ENCODE peak calls at places on chromosomes 11 and 22, in five cellular contexts. R, P, D, M and Q are unnamed samples.

GRCh38 chr22:38766076-38766777 is 10.4 kb upstream of the SUN2 start:
- DNase-seq in P (peak; percentile 82), M (peak; percentile 68), D (no peak), R (peak; percentile 61), Q (peak; percentile 63)

GRCh38 chr22:38243007-38243775 is 29.6 kb downstream of the TMEM184B start:
- DNase-seq in M (peak; percentile 98), D (no peak), P (no peak), R (no peak), Q (no peak)

GRCh38 chr22:47032091-47032943 is 269.9 kb downstream of the TBC1D22A start:
- DNase-seq in P (no peak), M (no peak), D (no peak), R (no peak), Q (peak; percentile 27)

GRCh38 chr11:3229673-3230630 is 2.3 kb downstream of the MRGPRE start:
- DNase-seq in M (no peak), R (no peak), D (no peak), P (no peak), Q (peak; percentile 34)

GRCh38 chr11:112025682-112026081 is 474 bp downstream of the DLAT start:
- DNase-seq in R (no peak), D (no peak), M (peak; percentile 23), P (no peak), Q (no peak)

GRCh38 chr11:45745065-45745811 is 59.7 kb upstream of the SLC35C1 start:
- DNase-seq in M (no peak), P (no peak), R (peak; percentile 49), D (peak; percentile 77), Q (peak; percentile 80)

GRCh38 chr22:31337178-31337577 is 9.0 kb downstream of the PATZ1 start:
- DNase-seq in R (no peak), P (no peak), D (no peak), M (no peak), Q (no peak)

GRCh38 chr11:44621140-44621681 is 55.7 kb downstream of the CD82 start:
- DNase-seq in P (peak; percentile 89), M (peak; percentile 57), R (peak; percentile 72), D (peak; percentile 76), Q (peak; percentile 88)

GRCh38 chr11:83827940-83828554 is 541.9 kb upstream of the CCDC90B start:
- DNase-seq in D (no peak), P (no peak), M (peak; percentile 30), R (no peak), Q (no peak)

GRCh38 chr11:112195906-112196305 is 20.6 kb downstream of the BCO2 start:
- DNase-seq in P (no peak), M (no peak), R (no peak), D (no peak), Q (no peak)

GRCh38 chr11:72627594-72628281 is 46.5 kb downstream of the PDE2A start:
- DNase-seq in M (no peak), D (peak; percentile 47), P (no peak), R (no peak), Q (peak; percentile 66)

GRCh38 chr11:128643661-128644060 is 50.2 kb upstream of the FLI1 start:
- DNase-seq in D (no peak), R (no peak), M (no peak), P (no peak), Q (no peak)

GRCh38 chr11:20203836-20204235 is 43.6 kb upstream of the DBX1 start:
- DNase-seq in R (no peak), D (no peak), P (no peak), M (no peak), Q (no peak)

GRCh38 chr11:62536301-62536957 is 10.2 kb downstream of the AHNAK start:
- DNase-seq in M (no peak), R (no peak), D (no peak), P (no peak), Q (peak; percentile 51)

GRCh38 chr11:70203749-70204465 is 811 bp downstream of the FADD start:
- DNase-seq in R (peak; percentile 81), P (no peak), M (peak; percentile 11), D (peak; percentile 79), Q (no peak)

GRCh38 chr22:49107961-49108530 is 719.6 kb downstream of the BRD1 start:
- DNase-seq in M (no peak), R (no peak), P (no peak), D (no peak), Q (no peak)

GRCh38 chr22:46084376-46084775 is 66.0 kb upstream of the PPARA start:
- DNase-seq in D (no peak), M (no peak), R (no peak), P (no peak), Q (no peak)

GRCh38 chr22:43970037-43970747 is 14.9 kb downstream of the SAMM50 start:
- DNase-seq in D (no peak), P (no peak), M (no peak), R (no peak), Q (no peak)